ENCODE peak calls at places on chromosomes 7 and 10, in eight cellular contexts. I is prostate gland, V is left colon, Q is LNCaP clone FGC, E is WERI-Rb-1, F is M059J, G is cardiac muscle cell, K is left ventricle myocardium superior. N is an unnamed sample.

GRCh38 chr10:88113232-88113631 is 249.8 kb downstream of the PTEN start:
- DNase-seq in I (no peak), V (no peak), Q (no peak), E (no peak), F (no peak), G (peak; percentile 81), K (peak; percentile 52), N (no peak)

GRCh38 chr7:70829221-70830059 is 302.5 kb upstream of the GALNT17 start:
- DNase-seq in I (peak; percentile 56), V (peak; percentile 20), Q (peak; percentile 4), E (peak; percentile 64), F (peak; percentile 9), G (peak; percentile 68), K (peak; percentile 74), N (peak; percentile 74)

GRCh38 chr7:66363655-66364054 is 158.5 kb downstream of the TPST1 start:
- DNase-seq in I (no peak), V (no peak), Q (no peak), E (no peak), F (no peak), G (no peak), K (no peak), N (no peak)

GRCh38 chr10:29648983-29649268 is 14.2 kb upstream of the SVIL start:
- DNase-seq in I (no peak), V (no peak), Q (no peak), E (no peak), F (peak; percentile 61), G (peak; percentile 35), K (no peak), N (no peak)

GRCh38 chr7:158124671-158125079 is 462.9 kb downstream of the PTPRN2 start:
- DNase-seq in I (no peak), V (no peak), Q (no peak), E (no peak), F (no peak), G (no peak), K (no peak), N (no peak)

GRCh38 chr10:119775529-119775928 is 49.7 kb downstream of the INPP5F start:
- DNase-seq in I (no peak), V (no peak), Q (no peak), E (no peak), F (no peak), G (no peak), K (no peak), N (no peak)

GRCh38 chr7:136883046-136883445 is 14.6 kb downstream of the CHRM2 start:
- DNase-seq in I (no peak), V (no peak), Q (no peak), E (no peak), F (peak; percentile 15), G (peak; percentile 6), K (no peak), N (no peak)

GRCh38 chr10:97034958-97035769 is 150.6 kb downstream of the SLIT1 start:
- DNase-seq in I (no peak), V (no peak), Q (no peak), E (no peak), F (no peak), G (no peak), K (no peak), N (peak; percentile 40)

GRCh38 chr7:110253083-110253482 is 837.8 kb upstream of the LRRN3 start:
- DNase-seq in I (no peak), V (no peak), Q (no peak), E (no peak), F (no peak), G (no peak), K (no peak), N (no peak)

GRCh38 chr7:7512861-7513597 is 22.6 kb downstream of the COL28A1 start:
- DNase-seq in I (no peak), V (peak; percentile 69), Q (no peak), E (no peak), F (no peak), G (no peak), K (no peak), N (no peak)

GRCh38 chr10:3222068-3222467 is 49.5 kb upstream of the PITRM1 start:
- DNase-seq in I (no peak), V (no peak), Q (peak; percentile 44), E (no peak), F (no peak), G (peak; percentile 39), K (no peak), N (no peak)

GRCh38 chr7:66522518-66522917 is 106.2 kb upstream of the KCTD7 start:
- DNase-seq in I (no peak), V (peak; percentile 22), Q (no peak), E (no peak), F (peak; percentile 31), G (no peak), K (no peak), N (no peak)

GRCh38 chr7:84339306-84339705 is 144.7 kb upstream of the SEMA3A start:
- DNase-seq in I (no peak), V (no peak), Q (no peak), E (no peak), F (no peak), G (peak; percentile 81), K (no peak), N (no peak)

GRCh38 chr10:88113657-88114272 is 250.3 kb downstream of the PTEN start:
- DNase-seq in I (no peak), V (no peak), Q (no peak), E (no peak), F (no peak), G (no peak), K (no peak), N (no peak)

GRCh38 chr10:117547301-117548153 is 5.0 kb downstream of the EMX2 start:
- DNase-seq in I (no peak), V (no peak), Q (no peak), E (no peak), F (no peak), G (no peak), K (no peak), N (no peak)

GRCh38 chr10:7409732-7410168 is 1.1 kb downstream of the SFMBT2 start:
- DNase-seq in I (peak; percentile 34), V (no peak), Q (no peak), E (no peak), F (no peak), G (no peak), K (no peak), N (peak; percentile 45)

GRCh38 chr10:57723305-57723704 is 544.4 kb downstream of the IPMK start:
- DNase-seq in I (no peak), V (no peak), Q (no peak), E (no peak), F (no peak), G (no peak), K (no peak), N (no peak)

GRCh38 chr7:134703781-134704180 is 57.1 kb downstream of the BPGM start:
- DNase-seq in I (no peak), V (no peak), Q (no peak), E (no peak), F (peak; percentile 79), G (peak; percentile 48), K (no peak), N (no peak)

GRCh38 chr10:34523017-34523767 is 291.9 kb downstream of the PARD3 start:
- DNase-seq in I (no peak), V (no peak), Q (no peak), E (no peak), F (no peak), G (no peak), K (no peak), N (no peak)

GRCh38 chr7:12174931-12175330 is 36.2 kb upstream of the TMEM106B start:
- DNase-seq in I (no peak), V (no peak), Q (no peak), E (no peak), F (peak; percentile 93), G (no peak), K (no peak), N (no peak)

GRCh38 chr10:8054498-8055407 is at the start of gene GATA3:
- DNase-seq in I (peak; percentile 91), V (peak; percentile 70), Q (no peak), E (no peak), F (peak; percentile 81), G (peak; percentile 84), K (peak; percentile 80), N (no peak)

GRCh38 chr10:91493313-91493712 is 83.2 kb downstream of the HECTD2 start:
- DNase-seq in I (no peak), V (no peak), Q (no peak), E (no peak), F (peak; percentile 49), G (peak; percentile 47), K (no peak), N (no peak)

GRCh38 chr10:30373596-30374327 is 24.7 kb upstream of the MTPAP start:
- DNase-seq in I (no peak), V (no peak), Q (no peak), E (no peak), F (peak; percentile 10), G (no peak), K (no peak), N (no peak)

GRCh38 chr10:22651276-22651980 is 63.0 kb downstream of the PIP4K2A start:
- DNase-seq in I (no peak), V (peak; percentile 22), Q (no peak), E (no peak), F (no peak), G (no peak), K (no peak), N (no peak)

GRCh38 chr10:72525277-72525676 is 100.6 kb downstream of the MICU1 start:
- DNase-seq in I (no peak), V (no peak), Q (peak; percentile 47), E (no peak), F (peak; percentile 9), G (peak; percentile 19), K (no peak), N (no peak)

GRCh38 chr7:37756797-37757551 is 73.4 kb downstream of the GPR141 start:
- DNase-seq in I (no peak), V (no peak), Q (no peak), E (no peak), F (no peak), G (no peak), K (no peak), N (no peak)

GRCh38 chr10:74983383-74983782 is 128.1 kb upstream of the SAMD8 start:
- DNase-seq in I (no peak), V (no peak), Q (no peak), E (no peak), F (no peak), G (no peak), K (no peak), N (no peak)

GRCh38 chr7:157432957-157433576 is 96.3 kb downstream of the DNAJB6 start:
- DNase-seq in I (peak; percentile 23), V (peak; percentile 52), Q (peak; percentile 19), E (peak; percentile 63), F (peak; percentile 24), G (peak; percentile 50), K (peak; percentile 41), N (peak; percentile 41)

GRCh38 chr7:33773053-33773452 is 132.3 kb upstream of the BMPER start:
- DNase-seq in I (no peak), V (no peak), Q (no peak), E (no peak), F (peak; percentile 85), G (no peak), K (no peak), N (no peak)

GRCh38 chr10:43781480-43782361 is 133.0 kb upstream of the ZNF32 start:
- DNase-seq in I (no peak), V (no peak), Q (no peak), E (no peak), F (peak; percentile 84), G (peak; percentile 33), K (no peak), N (no peak)

GRCh38 chr10:11264481-11265044 is 246.9 kb downstream of the CELF2 start:
- DNase-seq in I (no peak), V (no peak), Q (no peak), E (no peak), F (no peak), G (no peak), K (no peak), N (peak; percentile 53)

GRCh38 chr10:132443605-132443997 is 46.6 kb downstream of the PWWP2B start:
- DNase-seq in I (no peak), V (peak; percentile 60), Q (no peak), E (peak; percentile 72), F (peak; percentile 32), G (peak; percentile 50), K (no peak), N (no peak)

GRCh38 chr10:132371641-132372081 is 25.3 kb upstream of the PWWP2B start:
- DNase-seq in I (no peak), V (no peak), Q (no peak), E (peak; percentile 39), F (no peak), G (no peak), K (no peak), N (no peak)

GRCh38 chr10:121494296-121494695 is 103.9 kb downstream of the FGFR2 start:
- DNase-seq in I (no peak), V (no peak), Q (no peak), E (no peak), F (no peak), G (no peak), K (no peak), N (no peak)

N was measured in cerebellum.